ENCODE peak calls at places on chromosomes 16 and 17, in four cellular contexts. B is fibroblast of the aortic adventitia, X is neural progenitor cell, P is lung. F is an unnamed sample.

GRCh38 chr16:53083123-53083522 is 28.3 kb downstream of the CHD9 start:
- DNase-seq in X (no peak), B (peak), P (no peak), F (no peak)

GRCh38 chr17:4357671-4358070 is 8.8 kb downstream of the UBE2G1 start:
- DNase-seq in P (no peak), B (no peak), X (no peak), F (no peak)

GRCh38 chr17:57288034-57288752 is 31.9 kb downstream of the MSI2 start:
- DNase-seq in X (no peak), P (no peak), B (peak), F (no peak)

GRCh38 chr16:86396918-86397317 is 113.4 kb upstream of the FOXF1 start:
- DNase-seq in X (no peak), P (no peak), B (peak), F (no peak)

GRCh38 chr17:8939496-8940334 is 25.8 kb downstream of the PIK3R5 start:
- DNase-seq in X (no peak), B (no peak), P (no peak), F (no peak)

GRCh38 chr17:45234641-45235040 is 13.0 kb downstream of the FMNL1 start:
- DNase-seq in X (peak), B (no peak), P (no peak), F (no peak)

GRCh38 chr17:34547453-34548063 is 31.8 kb upstream of the TMEM132E start:
- DNase-seq in B (no peak), P (no peak), X (no peak), F (no peak)

GRCh38 chr17:77319211-77320031 is 178.7 kb downstream of the SEC14L1 start:
- DNase-seq in B (peak), P (peak), X (peak), F (no peak)

GRCh38 chr17:20095366-20096080 is 86.4 kb downstream of the SPECC1 start:
- DNase-seq in P (no peak), X (peak), B (peak), F (no peak)

GRCh38 chr17:7882068-7882467 is 6.5 kb upstream of the CHD3 start:
- DNase-seq in X (no peak), B (no peak), P (no peak), F (no peak)

GRCh38 chr16:52629296-52629695 is 82.4 kb upstream of the TOX3 start:
- DNase-seq in P (no peak), X (no peak), B (no peak), F (no peak)

GRCh38 chr17:7803981-7804380 is 30.0 kb upstream of the KDM6B start:
- DNase-seq in X (no peak), P (peak), B (peak), F (no peak)

GRCh38 chr16:7021653-7022275 is 310.9 kb upstream of the RBFOX1 start:
- DNase-seq in X (no peak), P (no peak), B (no peak), F (no peak)

GRCh38 chr16:7026639-7027038 is 306.0 kb upstream of the RBFOX1 start:
- DNase-seq in B (no peak), P (no peak), X (peak), F (no peak)

GRCh38 chr16:7025616-7026190 is 306.9 kb upstream of the RBFOX1 start:
- DNase-seq in P (peak), B (no peak), X (peak), F (peak)
- TF ChIP-seq CTCF in P (peak), B (no peak), X (peak), F (peak)

DNA sequence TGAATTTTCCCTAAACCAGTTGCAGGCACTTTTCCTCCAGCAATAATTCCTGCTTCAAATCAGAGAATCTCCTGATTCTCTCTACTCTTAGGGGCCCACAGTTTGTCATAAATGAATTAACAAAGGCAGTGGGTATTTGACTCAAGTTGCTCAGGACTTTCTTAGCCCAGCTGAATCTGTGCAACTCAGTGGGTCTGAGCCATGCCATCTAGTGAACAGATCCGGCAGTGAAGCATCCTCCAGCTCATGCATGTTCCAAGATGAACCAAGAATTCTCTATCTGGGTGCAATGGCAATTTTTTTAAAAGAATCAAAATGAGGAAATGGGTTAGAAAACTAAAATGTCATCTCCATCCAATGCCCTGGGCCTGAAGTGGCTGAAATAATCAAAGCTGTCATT is 575.2 kb upstream of the CDH11 start:
- DNase-seq in P (no peak), B (peak), X (peak), F (no peak)
- TF ChIP-seq CTCF in P (no peak), B (peak), X (peak), F (no peak)

DNA sequence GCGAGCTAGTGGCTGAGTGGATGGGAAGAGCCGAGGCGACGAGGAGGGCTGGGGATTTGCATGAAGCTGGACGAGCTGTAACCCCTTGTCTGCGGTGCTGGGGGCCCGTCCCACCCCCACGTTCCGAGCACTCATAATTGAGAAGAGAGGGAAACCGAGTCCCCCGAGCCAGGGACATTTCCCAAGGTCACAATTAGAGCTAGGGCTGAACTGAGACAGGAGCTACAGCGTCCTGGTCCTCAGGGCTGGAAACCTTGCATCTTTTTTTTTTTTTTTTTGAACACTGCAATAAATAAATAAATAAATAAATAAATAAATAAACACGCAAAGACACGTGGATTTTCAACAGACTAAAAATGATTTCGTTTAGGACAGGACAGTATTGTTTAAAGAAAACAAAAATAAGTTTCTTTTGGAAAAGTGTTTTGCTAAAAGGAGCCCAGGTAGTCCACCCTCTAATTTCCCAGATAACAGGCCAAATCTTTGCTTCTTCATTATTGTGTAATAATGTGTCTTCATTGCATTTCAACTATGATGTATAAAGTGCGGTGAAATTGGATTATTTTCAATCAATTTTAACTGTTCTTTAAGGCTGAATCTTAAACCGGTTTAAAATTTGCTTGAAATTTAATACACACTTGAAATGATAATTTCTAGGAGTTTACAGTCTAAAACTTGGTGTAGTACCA is 992 bp downstream of the GDPD1 start:
- DNase-seq in B (no peak), P (no peak), X (no peak), F (no peak)
- TF ChIP-seq CTCF in B (no peak), P (no peak), X (no peak), F (no peak)

GRCh38 chr17:38600416-38600815 is 5.3 kb downstream of the SRCIN1 start:
- DNase-seq in B (no peak), P (no peak), X (peak), F (no peak)

GRCh38 chr17:38601539-38602351 is 4.0 kb downstream of the SRCIN1 start:
- DNase-seq in P (no peak), B (peak), X (peak), F (no peak)

GRCh38 chr17:38602453-38602852 is 3.3 kb downstream of the SRCIN1 start:
- DNase-seq in X (peak), B (peak), P (no peak), F (no peak)

GRCh38 chr17:38599398-38599856 is 6.3 kb downstream of the SRCIN1 start:
- DNase-seq in P (no peak), X (no peak), B (no peak), F (no peak)

GRCh38 chr17:38600906-38601305 is 4.8 kb downstream of the SRCIN1 start:
- DNase-seq in X (peak), B (no peak), P (no peak), F (no peak)
- TF ChIP-seq CTCF in X (no peak), B (no peak), P (no peak), F (no peak)

GRCh38 chr17:35748323-35748960 is 4.6 kb downstream of the GAS2L2 start:
- DNase-seq in B (no peak), P (no peak), X (no peak), F (no peak)

GRCh38 chr17:35746956-35747355 is 6.1 kb downstream of the GAS2L2 start:
- DNase-seq in P (no peak), B (no peak), X (no peak), F (no peak)

GRCh38 chr17:35748979-35749378 is 4.1 kb downstream of the GAS2L2 start:
- DNase-seq in P (no peak), X (no peak), B (no peak), F (no peak)

GRCh38 chr17:35745749-35746320 is 7.2 kb downstream of the GAS2L2 start:
- DNase-seq in B (no peak), P (no peak), X (no peak), F (no peak)

DNA sequence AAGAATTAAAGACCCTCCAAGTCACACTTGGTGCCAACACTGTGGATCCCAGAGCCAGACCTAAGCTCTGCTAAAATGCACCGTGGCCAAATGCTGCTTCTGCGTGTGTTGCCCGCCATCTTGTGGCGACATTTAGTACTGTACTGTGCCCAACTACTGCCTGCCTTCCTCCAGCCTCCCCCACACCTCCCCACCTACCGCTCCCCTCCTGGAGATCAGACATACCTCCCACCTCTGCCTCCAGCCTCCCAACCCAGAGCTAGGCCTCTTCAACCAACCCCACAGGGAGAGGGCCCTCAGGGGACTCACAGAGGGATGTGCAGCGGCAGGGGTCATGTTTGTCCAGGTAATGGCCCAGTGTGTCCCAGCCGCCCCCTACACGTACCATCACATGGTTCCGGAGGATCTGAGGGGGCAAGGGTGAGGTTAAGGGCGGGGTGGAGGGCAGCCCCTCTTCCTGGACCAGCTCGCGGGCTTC is 5.5 kb downstream of the GAS2L2 start:
- DNase-seq in B (peak), X (peak), P (peak), F (peak)
- TF ChIP-seq CTCF in B (peak), X (peak), P (peak), F (peak)